ENCODE peak calls at places on chromosome 5, in seven cellular contexts. P is foreskin fibroblast, R is neural progenitor cell, H is stomach, M is GM06990, D is A549, W is cardiac muscle cell. S is an unnamed sample.

GRCh38 chr5:178769617-178770290 is 39.3 kb upstream of the ZNF354A start:
- DNase-seq in P (no peak), R (no peak), H (peak), M (no peak), D (no peak), W (no peak), S (no peak)

GRCh38 chr5:14665949-14666741 is 1.6 kb downstream of the OTULIN start:
- DNase-seq in P (peak), R (peak), H (no peak), M (peak), D (peak), W (no peak), S (peak)

GRCh38 chr5:170312666-170313065 is 15.1 kb upstream of the LCP2 start:
- DNase-seq in P (no peak), R (no peak), H (no peak), M (no peak), D (no peak), W (no peak), S (peak)

GRCh38 chr5:97133106-97133505 is 9.3 kb downstream of the LIX1 start:
- DNase-seq in P (no peak), R (no peak), H (no peak), M (no peak), D (no peak), W (no peak), S (no peak)

GRCh38 chr5:178231736-178232123 is 872 bp downstream of the PHYKPL start:
- DNase-seq in P (peak), R (peak), H (no peak), M (no peak), D (no peak), W (no peak), S (no peak)

GRCh38 chr5:32613050-32613672 is 27.8 kb downstream of the SUB1 start:
- DNase-seq in P (peak), R (peak), H (peak), M (peak), D (peak), W (peak), S (peak)

GRCh38 chr5:39619161-39619818 is 194.5 kb upstream of the DAB2 start:
- DNase-seq in P (no peak), R (no peak), H (no peak), M (no peak), D (no peak), W (no peak), S (peak)

GRCh38 chr5:157253547-157253946 is 12.4 kb upstream of the CYFIP2 start:
- DNase-seq in P (peak), R (peak), H (peak), M (no peak), D (peak), W (peak), S (peak)

GRCh38 chr5:171269717-171270116 is 39.3 kb upstream of the TLX3 start:
- DNase-seq in P (peak), R (no peak), H (no peak), M (no peak), D (no peak), W (no peak), S (peak)

GRCh38 chr5:148482697-148483462 is 99.1 kb downstream of the FBXO38 start:
- DNase-seq in P (peak), R (peak), H (peak), M (peak), D (peak), W (peak), S (peak)

GRCh38 chr5:122183098-122183794 is 53.9 kb downstream of the ZNF474 start:
- DNase-seq in P (peak), R (no peak), H (peak), M (no peak), D (no peak), W (no peak), S (peak)

GRCh38 chr5:54251981-54252380 is 58.4 kb downstream of the ARL15 start:
- DNase-seq in P (peak), R (no peak), H (no peak), M (no peak), D (no peak), W (no peak), S (no peak)

GRCh38 chr5:19853616-19854240 is 134.3 kb downstream of the CDH18 start:
- DNase-seq in P (peak), R (no peak), H (no peak), M (no peak), D (no peak), W (no peak), S (peak)

GRCh38 chr5:2017540-2018389 is 135.0 kb upstream of the IRX4 start:
- DNase-seq in P (peak), R (peak), H (no peak), M (no peak), D (peak), W (no peak), S (peak)

GRCh38 chr5:115962239-115962564 is at the start of gene LVRN:
- DNase-seq in P (no peak), R (no peak), H (no peak), M (no peak), D (no peak), W (peak), S (no peak)

GRCh38 chr5:37580106-37580505 is 201.0 kb downstream of the WDR70 start:
- DNase-seq in P (no peak), R (no peak), H (no peak), M (no peak), D (no peak), W (no peak), S (no peak)

GRCh38 chr5:172114875-172115422 is 73.1 kb downstream of the STK10 start:
- DNase-seq in P (no peak), R (no peak), H (peak), M (peak), D (no peak), W (no peak), S (no peak)

GRCh38 chr5:5968981-5969380 is 409.4 kb downstream of the MED10 start:
- DNase-seq in P (no peak), R (no peak), H (no peak), M (no peak), D (no peak), W (no peak), S (no peak)

GRCh38 chr5:10490927-10491672 is 49.4 kb downstream of the ROPN1L start:
- DNase-seq in P (no peak), R (no peak), H (no peak), M (no peak), D (no peak), W (no peak), S (no peak)

GRCh38 chr5:173281910-173282309 is 46.3 kb downstream of the STC2 start:
- DNase-seq in P (peak), R (peak), H (no peak), M (no peak), D (peak), W (peak), S (no peak)

GRCh38 chr5:143964919-143965318 is 153.0 kb downstream of the HMHB1 start:
- DNase-seq in P (peak), R (no peak), H (no peak), M (no peak), D (peak), W (no peak), S (peak)

GRCh38 chr5:74109344-74109743 is 483.3 kb downstream of the ARHGEF28 start:
- DNase-seq in P (no peak), R (peak), H (no peak), M (no peak), D (no peak), W (no peak), S (no peak)

GRCh38 chr5:173736374-173736773 is 119.9 kb upstream of the BOD1 start:
- DNase-seq in P (no peak), R (no peak), H (no peak), M (no peak), D (no peak), W (no peak), S (no peak)

GRCh38 chr5:101663543-101663942 is 632.5 kb downstream of the SLCO4C1 start:
- DNase-seq in P (no peak), R (no peak), H (no peak), M (no peak), D (no peak), W (no peak), S (no peak)

GRCh38 chr5:172091956-172092732 is 85.7 kb upstream of the FBXW11 start:
- DNase-seq in P (no peak), R (no peak), H (no peak), M (no peak), D (no peak), W (no peak), S (no peak)

GRCh38 chr5:113606298-113607134 is 93.0 kb downstream of the YTHDC2 start:
- DNase-seq in P (peak), R (peak), H (peak), M (no peak), D (peak), W (peak), S (peak)

GRCh38 chr5:135598691-135599395 is 20.1 kb upstream of the CXCL14 start:
- DNase-seq in P (no peak), R (no peak), H (no peak), M (no peak), D (no peak), W (no peak), S (no peak)

GRCh38 chr5:143701476-143701875 is 110.5 kb upstream of the HMHB1 start:
- DNase-seq in P (no peak), R (no peak), H (no peak), M (no peak), D (no peak), W (no peak), S (peak)

GRCh38 chr5:61916621-61917620 is 389.1 kb upstream of the KIF2A start:
- DNase-seq in P (peak), R (no peak), H (no peak), M (no peak), D (no peak), W (no peak), S (no peak)

GRCh38 chr5:83475540-83476469 is 4.3 kb downstream of the VCAN start:
- DNase-seq in P (peak), R (peak), H (no peak), M (no peak), D (no peak), W (no peak), S (peak)

GRCh38 chr5:117379521-117379920 is 804.9 kb upstream of the SEMA6A start:
- DNase-seq in P (no peak), R (no peak), H (no peak), M (no peak), D (no peak), W (no peak), S (no peak)

GRCh38 chr5:33337621-33337960 is 103.2 kb upstream of the TARS1 start:
- DNase-seq in P (no peak), R (no peak), H (no peak), M (no peak), D (no peak), W (no peak), S (no peak)

GRCh38 chr5:84248013-84248412 is 136.7 kb downstream of the EDIL3 start:
- DNase-seq in P (no peak), R (no peak), H (no peak), M (no peak), D (no peak), W (no peak), S (no peak)

GRCh38 chr5:2813678-2814077 is 62.2 kb upstream of the IRX2 start:
- DNase-seq in P (no peak), R (no peak), H (no peak), M (no peak), D (no peak), W (peak), S (no peak)

GRCh38 chr5:150258126-150258525 is 31.4 kb downstream of the CAMK2A start:
- DNase-seq in P (no peak), R (peak), H (no peak), M (no peak), D (no peak), W (no peak), S (no peak)

GRCh38 chr5:154215931-154216330 is 25.4 kb downstream of the GALNT10 start:
- DNase-seq in P (peak), R (no peak), H (no peak), M (no peak), D (no peak), W (no peak), S (peak)

GRCh38 chr5:180090098-180090768 is 18.7 kb upstream of the RNF130 start:
- DNase-seq in P (peak), R (peak), H (peak), M (peak), D (peak), W (peak), S (peak)

GRCh38 chr5:180093241-180093640 is 21.7 kb upstream of the RNF130 start:
- DNase-seq in P (no peak), R (no peak), H (no peak), M (no peak), D (no peak), W (no peak), S (no peak)

GRCh38 chr5:180093651-180094382 is 22.3 kb upstream of the RNF130 start:
- DNase-seq in P (no peak), R (no peak), H (no peak), M (no peak), D (no peak), W (no peak), S (no peak)

GRCh38 chr5:180088561-180088960 is 17.0 kb upstream of the RNF130 start:
- DNase-seq in P (no peak), R (no peak), H (no peak), M (no peak), D (no peak), W (no peak), S (no peak)

DNA sequence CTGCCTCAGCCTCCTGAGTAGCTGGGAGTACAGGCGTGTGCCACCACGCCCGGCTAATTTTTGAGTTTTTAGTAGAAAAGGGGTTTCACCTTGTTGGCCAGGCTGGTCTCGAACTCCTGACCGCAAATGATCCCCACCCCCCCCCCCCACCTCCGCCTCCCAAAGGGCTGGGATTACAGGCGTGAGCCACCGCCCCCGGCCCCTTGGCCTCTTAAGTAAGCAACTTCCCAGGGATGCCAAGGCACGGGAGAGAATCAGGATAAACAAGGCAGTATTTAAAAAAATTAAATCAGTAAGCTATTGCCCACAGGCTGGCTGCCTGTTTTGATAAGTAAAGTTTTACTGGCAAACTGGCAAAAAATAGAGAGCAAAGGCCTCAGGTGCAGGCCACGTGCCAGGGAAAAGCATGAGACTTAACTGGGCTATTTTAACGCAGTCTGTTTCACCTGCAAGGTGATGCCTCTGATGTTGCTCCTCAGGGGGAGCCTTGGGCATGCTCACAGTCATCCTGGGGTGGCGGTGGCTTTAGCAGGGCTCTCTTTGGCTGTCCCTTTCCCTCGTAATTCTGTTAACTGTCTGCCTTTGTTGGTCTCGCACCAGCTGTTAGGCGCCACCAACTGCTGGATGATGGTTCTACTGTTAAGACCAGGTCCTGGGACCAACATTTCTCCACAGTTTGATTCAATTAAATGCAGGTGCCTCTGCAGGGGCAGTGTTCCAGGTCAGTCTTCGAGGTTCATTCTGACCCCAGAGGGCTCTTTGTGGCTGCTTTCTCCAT is 19.4 kb upstream of the RNF130 start:
- DNase-seq in P (peak), R (peak), H (peak), M (no peak), D (no peak), W (peak), S (peak)
- TF ChIP-seq CTCF in P (no peak), R (peak), H (peak), M (peak), D (peak), W (peak), S (peak)

GRCh38 chr5:119470851-119471451 is 18.7 kb downstream of the HSD17B4 start:
- DNase-seq in P (peak), R (peak), H (no peak), M (peak), D (no peak), W (peak), S (peak)
- H3K4me3 ChIP-seq in P (no peak), R (no peak), H (no peak), M (no peak), D (no peak), W (no peak), S (no peak)

GRCh38 chr5:11719888-11720481 is 184.3 kb downstream of the CTNND2 start:
- DNase-seq in P (no peak), R (peak), H (peak), M (no peak), D (no peak), W (peak), S (no peak)
- TF ChIP-seq CTCF in P (no peak), R (peak), H (no peak), M (peak), D (no peak), W (no peak), S (peak)

GRCh38 chr5:17232405-17232804 is 15.0 kb downstream of the BASP1 start:
- DNase-seq in P (no peak), R (no peak), H (no peak), M (no peak), D (no peak), W (no peak), S (no peak)

GRCh38 chr5:17238521-17239041 is 21.1 kb downstream of the BASP1 start:
- DNase-seq in P (peak), R (no peak), H (no peak), M (no peak), D (no peak), W (no peak), S (peak)

GRCh38 chr5:17234384-17234783 is 17.0 kb downstream of the BASP1 start:
- DNase-seq in P (no peak), R (no peak), H (no peak), M (no peak), D (no peak), W (no peak), S (peak)

GRCh38 chr5:17233488-17233887 is 16.1 kb downstream of the BASP1 start:
- DNase-seq in P (no peak), R (no peak), H (no peak), M (no peak), D (no peak), W (no peak), S (no peak)

DNA sequence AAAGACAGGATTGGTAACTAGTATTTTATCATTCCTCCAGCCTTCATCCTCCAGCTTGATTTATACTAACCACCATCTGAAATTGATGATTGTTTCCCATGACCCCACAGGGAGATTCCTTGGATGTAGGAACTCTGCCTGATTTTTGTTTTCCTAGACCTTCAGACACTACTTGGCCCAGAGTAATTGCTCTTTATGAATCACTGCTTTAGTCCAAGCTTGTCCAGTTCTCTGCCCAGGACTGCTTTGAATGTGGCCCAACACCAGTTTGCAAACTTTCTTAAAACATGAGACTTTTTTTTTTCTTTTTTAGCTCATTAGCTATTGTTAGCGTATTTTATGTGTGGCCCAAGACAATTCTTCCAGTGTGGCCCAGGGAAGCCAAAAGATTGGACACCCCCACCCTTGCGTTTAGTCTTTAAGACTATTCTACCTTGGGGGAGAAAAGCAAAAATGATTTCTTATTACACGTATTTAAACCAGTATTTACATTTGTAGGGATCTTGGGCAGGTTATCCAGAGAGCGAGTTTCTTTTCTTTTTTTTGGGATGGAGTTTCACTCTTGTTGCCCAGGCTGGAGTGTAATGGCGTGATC is 18.4 kb downstream of the BASP1 start:
- DNase-seq in P (peak), R (no peak), H (no peak), M (no peak), D (no peak), W (no peak), S (peak)
- H3K4me3 ChIP-seq in P (no peak), R (no peak), H (no peak), M (no peak), D (no peak), W (no peak), S (no peak)

S was measured in fibroblast of villous mesenchyme.